ENCODE peak calls at places on chromosomes 2 and 18, in five cellular contexts. O, R, K, X and E are unnamed samples.

GRCh38 chr2:45027051-45027450 is 17.8 kb upstream of the SIX2 start:
- DNase-seq in O (no peak), X (no peak), K (no peak), R (no peak), E (no peak)

GRCh38 chr2:182891611-182892010 is 25.2 kb upstream of the FRZB start:
- DNase-seq in O (no peak), X (no peak), R (no peak), K (no peak), E (no peak)

GRCh38 chr2:216691210-216691741 is 4.1 kb downstream of the IGFBP5 start:
- DNase-seq in R (peak), X (peak), K (no peak), O (no peak), E (no peak)

GRCh38 chr2:149743842-149744468 is 156.4 kb upstream of the MMADHC start:
- DNase-seq in X (no peak), O (no peak), K (no peak), R (no peak), E (no peak)

GRCh38 chr2:60526623-60527022 is 26.8 kb downstream of the BCL11A start:
- DNase-seq in O (no peak), R (no peak), K (no peak), X (no peak), E (no peak)

GRCh38 chr18:75625966-75626365 is 198.5 kb upstream of the SMIM21 start:
- DNase-seq in K (no peak), R (no peak), O (no peak), X (no peak), E (no peak)

GRCh38 chr2:104769096-104769495 is 84.8 kb upstream of the POU3F3 start:
- DNase-seq in O (no peak), X (no peak), K (no peak), R (no peak), E (no peak)

GRCh38 chr2:172096661-172097547 is 5.8 kb downstream of the DLX2 start:
- DNase-seq in O (no peak), X (peak), K (no peak), R (no peak), E (no peak)

GRCh38 chr2:160469164-160469563 is 24.4 kb downstream of the RBMS1 start:
- DNase-seq in K (no peak), O (no peak), R (no peak), X (no peak), E (no peak)

GRCh38 chr2:145158051-145158586 is 638.2 kb upstream of the ZEB2 start:
- DNase-seq in O (no peak), X (no peak), R (peak), K (no peak), E (no peak)

GRCh38 chr2:149799296-149799695 is 211.7 kb upstream of the MMADHC start:
- DNase-seq in K (no peak), R (no peak), O (no peak), X (no peak), E (no peak)

GRCh38 chr2:9556121-9556869 is 665 bp upstream of the ADAM17 start:
- DNase-seq in R (no peak), K (no peak), O (no peak), X (no peak), E (no peak)

GRCh38 chr2:221521261-221521845 is 50.8 kb downstream of the EPHA4 start:
- DNase-seq in X (no peak), R (no peak), O (no peak), K (no peak), E (no peak)